ENCODE peak calls at places on chromosomes 6 and 20, in four cellular contexts. H, M, R and C are unnamed samples. For H3K27me3, the result is how much of the 10 kb centered on the place peaks cover.

GRCh38 chr6:117444600-117444999 is 18.9 kb upstream of the ROS1 start:
- DNase-seq in H (no peak), M (no peak), R (no peak), C (no peak)

GRCh38 chr6:14720411-14721102 is 525.3 kb upstream of the JARID2 start:
- DNase-seq in H (no peak), M (no peak), R (no peak), C (no peak)

GRCh38 chr20:3233131-3233990 is 5.6 kb downstream of the SLC4A11 start:
- DNase-seq in H (no peak), M (peak), R (no peak), C (no peak)

GRCh38 chr6:138493413-138493812 is 5.9 kb downstream of the NHSL1 start:
- DNase-seq in H (no peak), M (no peak), R (peak), C (no peak)

GRCh38 chr20:37986873-37987601 is 46.2 kb downstream of the TTI1 start:
- DNase-seq in H (no peak), M (no peak), R (peak), C (no peak)

GRCh38 chr6:1422290-1422689 is 32.9 kb downstream of the FOXF2 start:
- DNase-seq in H (no peak), M (no peak), R (no peak), C (no peak)

GRCh38 chr6:139943391-139943790 is 568.9 kb upstream of the CITED2 start:
- DNase-seq in H (no peak), M (no peak), R (no peak), C (no peak)

GRCh38 chr6:89799111-89799510 is 20.5 kb downstream of the MDN1 start:
- DNase-seq in H (no peak), M (no peak), R (no peak), C (no peak)

GRCh38 chr6:7758456-7758855 is 32.6 kb downstream of the BMP6 start:
- DNase-seq in H (no peak), M (no peak), R (no peak), C (no peak)

GRCh38 chr6:41466437-41466990 is 79.7 kb upstream of the FOXP4 start:
- DNase-seq in H (no peak), M (no peak), R (no peak), C (no peak)

GRCh38 chr20:8803065-8803464 is 265.8 kb upstream of the PLCB4 start:
- DNase-seq in H (no peak), M (no peak), R (no peak), C (no peak)

GRCh38 chr6:71028236-71028876 is 71.5 kb upstream of the B3GAT2 start:
- DNase-seq in H (no peak), M (no peak), R (no peak), C (no peak)

GRCh38 chr6:144477396-144477795 is 192.3 kb downstream of the UTRN start:
- DNase-seq in H (no peak), M (no peak), R (no peak), C (no peak)

GRCh38 chr6:111354751-111355150 is 128.3 kb downstream of the REV3L start:
- DNase-seq in H (no peak), M (no peak), R (no peak), C (no peak)

GRCh38 chr6:37160922-37161778 is 8.8 kb upstream of the PIM1 start:
- DNase-seq in H (no peak), M (no peak), R (no peak), C (peak)

GRCh38 chr6:166192136-166192535 is 24.5 kb upstream of the TBXT start:
- DNase-seq in H (no peak), M (no peak), R (no peak), C (no peak)
- H3K27me3 ChIP-seq in H (under half), M (under half), R (under half), C (under half)

GRCh38 chr6:34518669-34519365 is 37.3 kb downstream of the SPDEF start:
- DNase-seq in H (no peak), M (peak), R (no peak), C (no peak)
- H3K27me3 ChIP-seq in H (under half), M (under half), R (under half), C (under half)

DNA sequence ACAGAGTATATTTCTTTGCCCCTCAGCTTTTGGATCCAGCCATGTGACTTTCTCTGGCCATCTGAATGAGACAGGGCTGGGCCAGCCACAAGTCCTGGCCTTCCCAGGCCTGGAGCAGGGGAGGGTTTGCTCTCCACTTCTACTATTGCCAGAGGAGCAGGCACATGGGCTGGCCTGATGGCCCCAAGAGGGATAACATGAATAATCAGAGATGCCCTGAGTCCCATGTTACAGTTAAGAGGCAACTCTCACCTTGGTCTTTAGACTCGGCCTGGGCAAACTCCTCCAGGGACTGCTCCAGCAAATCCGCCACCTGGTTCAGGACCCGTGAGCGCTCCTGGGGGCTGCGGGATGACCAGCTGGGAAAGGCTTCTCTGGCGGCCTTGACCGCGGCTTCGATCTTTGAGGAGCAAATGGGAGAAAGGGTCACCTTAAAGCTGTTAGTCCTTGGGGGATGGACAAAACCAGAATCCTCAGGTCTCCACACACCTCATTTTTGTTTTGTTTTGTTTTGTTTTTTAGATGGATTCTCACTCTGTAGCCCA is 6.3 kb downstream of the ALDH8A1 start:
- DNase-seq in H (no peak), M (no peak), R (no peak), C (no peak)
- H3K27me3 ChIP-seq in H (under half), M (under half), R (under half), C (under half)

GRCh38 chr6:39330057-39330456 is 7.6 kb upstream of the KCNK16 start:
- DNase-seq in H (no peak), M (no peak), R (no peak), C (no peak)

GRCh38 chr6:39333626-39334025 is 11.1 kb upstream of the KCNK16 start:
- DNase-seq in H (no peak), M (no peak), R (no peak), C (no peak)

GRCh38 chr6:39327516-39327915 is 5.0 kb upstream of the KCNK16 start:
- DNase-seq in H (no peak), M (no peak), R (no peak), C (no peak)

GRCh38 chr6:39328066-39328465 is 5.6 kb upstream of the KCNK16 start:
- DNase-seq in H (no peak), M (no peak), R (no peak), C (no peak)

DNA sequence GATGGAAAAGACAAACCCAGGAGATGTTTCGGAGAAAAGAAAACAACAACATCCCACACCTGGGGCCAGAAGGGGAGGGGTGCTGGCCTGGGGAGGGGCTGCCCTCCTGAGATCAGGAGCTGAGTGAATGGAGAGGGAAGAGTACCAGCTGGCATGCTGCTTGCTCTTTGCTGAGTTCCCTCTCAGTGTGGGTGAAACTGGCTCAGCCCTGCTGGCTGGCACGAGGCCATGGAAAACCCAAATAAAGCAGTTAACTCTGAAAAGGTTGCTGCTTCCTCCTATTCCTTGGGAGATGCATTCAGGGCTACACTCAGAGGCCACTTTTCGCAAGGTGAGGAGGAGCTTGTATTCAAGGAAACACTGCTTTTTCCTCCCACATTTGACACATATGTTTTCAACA is 8.0 kb upstream of the KCNK16 start:
- DNase-seq in H (no peak), M (no peak), R (peak), C (no peak)
- H3K27me3 ChIP-seq in H (under half), M (under half), R (under half), C (under half)